ENCODE peak calls at places on chromosomes 1 and 21, in four cellular contexts. One of them, this sample, is unnamed.

GRCh38 chr1:56577859-56578663 is 1.3 kb downstream of the PLPP3 start:
- DNase-seq in 8988T: peak; percentile 26
- DNase-seq in stimulated activated CD4-positive, alpha-beta T cell treated with anti-CD3 and anti-CD28 coated beads, Interleukin-4, amount 100 ng/mL, for 48 hours: no peak
- DNase-seq in substantia nigra: no peak
- DNase-seq in this sample: peak; percentile 55

GRCh38 chr1:21537511-21537931 is 28.3 kb downstream of the ALPL start:
- DNase-seq in 8988T: no peak
- DNase-seq in stimulated activated CD4-positive, alpha-beta T cell treated with anti-CD3 and anti-CD28 coated beads, Interleukin-4, amount 100 ng/mL, for 48 hours: no peak
- DNase-seq in substantia nigra: no peak
- DNase-seq in this sample: no peak

GRCh38 chr21:28639742-28640141 is 352.9 kb downstream of the LTN1 start:
- DNase-seq in 8988T: no peak
- DNase-seq in stimulated activated CD4-positive, alpha-beta T cell treated with anti-CD3 and anti-CD28 coated beads, Interleukin-4, amount 100 ng/mL, for 48 hours: no peak
- DNase-seq in substantia nigra: no peak
- DNase-seq in this sample: no peak

GRCh38 chr1:842816-843215 is 80.9 kb upstream of the SAMD11 start:
- DNase-seq in 8988T: no peak
- DNase-seq in stimulated activated CD4-positive, alpha-beta T cell treated with anti-CD3 and anti-CD28 coated beads, Interleukin-4, amount 100 ng/mL, for 48 hours: no peak
- DNase-seq in substantia nigra: no peak
- DNase-seq in this sample: no peak

GRCh38 chr1:32232558-32233304 is 10.5 kb downstream of the EIF3I start:
- DNase-seq in 8988T: no peak
- DNase-seq in stimulated activated CD4-positive, alpha-beta T cell treated with anti-CD3 and anti-CD28 coated beads, Interleukin-4, amount 100 ng/mL, for 48 hours: no peak
- DNase-seq in substantia nigra: no peak
- DNase-seq in this sample: no peak

GRCh38 chr1:225425211-225425786 is 2.5 kb downstream of the LBR start:
- DNase-seq in 8988T: peak; percentile 52
- DNase-seq in stimulated activated CD4-positive, alpha-beta T cell treated with anti-CD3 and anti-CD28 coated beads, Interleukin-4, amount 100 ng/mL, for 48 hours: no peak
- DNase-seq in substantia nigra: no peak
- DNase-seq in this sample: no peak

GRCh38 chr1:230792691-230793462 is 45.7 kb downstream of the CAPN9 start:
- DNase-seq in 8988T: no peak
- DNase-seq in stimulated activated CD4-positive, alpha-beta T cell treated with anti-CD3 and anti-CD28 coated beads, Interleukin-4, amount 100 ng/mL, for 48 hours: no peak
- DNase-seq in substantia nigra: no peak
- DNase-seq in this sample: no peak

GRCh38 chr1:229993060-229993459 is 74.0 kb upstream of the GALNT2 start:
- DNase-seq in 8988T: no peak
- DNase-seq in stimulated activated CD4-positive, alpha-beta T cell treated with anti-CD3 and anti-CD28 coated beads, Interleukin-4, amount 100 ng/mL, for 48 hours: no peak
- DNase-seq in substantia nigra: no peak
- DNase-seq in this sample: no peak

GRCh38 chr1:117609471-117609911 is 3.6 kb downstream of the TENT5C start:
- DNase-seq in 8988T: no peak
- DNase-seq in stimulated activated CD4-positive, alpha-beta T cell treated with anti-CD3 and anti-CD28 coated beads, Interleukin-4, amount 100 ng/mL, for 48 hours: no peak
- DNase-seq in substantia nigra: no peak
- DNase-seq in this sample: no peak

GRCh38 chr21:35072960-35073359 is 23.9 kb upstream of the RUNX1 start:
- DNase-seq in 8988T: no peak
- DNase-seq in stimulated activated CD4-positive, alpha-beta T cell treated with anti-CD3 and anti-CD28 coated beads, Interleukin-4, amount 100 ng/mL, for 48 hours: no peak
- DNase-seq in substantia nigra: no peak
- DNase-seq in this sample: no peak

GRCh38 chr1:217372251-217372970 is 258.5 kb downstream of the GPATCH2 start:
- DNase-seq in 8988T: no peak
- DNase-seq in stimulated activated CD4-positive, alpha-beta T cell treated with anti-CD3 and anti-CD28 coated beads, Interleukin-4, amount 100 ng/mL, for 48 hours: no peak
- DNase-seq in substantia nigra: no peak
- DNase-seq in this sample: no peak

GRCh38 chr1:70528591-70529333 is 117.7 kb downstream of the CTH start:
- DNase-seq in 8988T: peak; percentile 8
- DNase-seq in stimulated activated CD4-positive, alpha-beta T cell treated with anti-CD3 and anti-CD28 coated beads, Interleukin-4, amount 100 ng/mL, for 48 hours: no peak
- DNase-seq in substantia nigra: no peak
- DNase-seq in this sample: no peak

GRCh38 chr1:38973659-38974437 is 17.2 kb upstream of the AKIRIN1 start:
- DNase-seq in 8988T: no peak
- DNase-seq in stimulated activated CD4-positive, alpha-beta T cell treated with anti-CD3 and anti-CD28 coated beads, Interleukin-4, amount 100 ng/mL, for 48 hours: no peak
- DNase-seq in substantia nigra: no peak
- DNase-seq in this sample: no peak

GRCh38 chr1:168824418-168824817 is 95.4 kb upstream of the DPT start:
- DNase-seq in 8988T: no peak
- DNase-seq in stimulated activated CD4-positive, alpha-beta T cell treated with anti-CD3 and anti-CD28 coated beads, Interleukin-4, amount 100 ng/mL, for 48 hours: no peak
- DNase-seq in substantia nigra: no peak
- DNase-seq in this sample: no peak

GRCh38 chr1:51303751-51304196 is 26.6 kb downstream of the TTC39A start:
- DNase-seq in 8988T: no peak
- DNase-seq in stimulated activated CD4-positive, alpha-beta T cell treated with anti-CD3 and anti-CD28 coated beads, Interleukin-4, amount 100 ng/mL, for 48 hours: peak; percentile 13
- DNase-seq in substantia nigra: no peak
- DNase-seq in this sample: no peak

GRCh38 chr1:107530543-107530942 is 389.7 kb downstream of the NTNG1 start:
- DNase-seq in 8988T: no peak
- DNase-seq in stimulated activated CD4-positive, alpha-beta T cell treated with anti-CD3 and anti-CD28 coated beads, Interleukin-4, amount 100 ng/mL, for 48 hours: no peak
- DNase-seq in substantia nigra: no peak
- DNase-seq in this sample: no peak

GRCh38 chr21:45803613-45804340 is 160.3 kb downstream of the PCBP3 start:
- DNase-seq in 8988T: no peak
- DNase-seq in stimulated activated CD4-positive, alpha-beta T cell treated with anti-CD3 and anti-CD28 coated beads, Interleukin-4, amount 100 ng/mL, for 48 hours: no peak
- DNase-seq in substantia nigra: no peak
- DNase-seq in this sample: no peak

GRCh38 chr21:34640858-34641257 is 25.9 kb upstream of the RCAN1 start:
- DNase-seq in 8988T: no peak
- DNase-seq in stimulated activated CD4-positive, alpha-beta T cell treated with anti-CD3 and anti-CD28 coated beads, Interleukin-4, amount 100 ng/mL, for 48 hours: no peak
- DNase-seq in substantia nigra: no peak
- DNase-seq in this sample: no peak

GRCh38 chr1:243924588-243925349 is 74.7 kb upstream of the AKT3 start:
- DNase-seq in 8988T: no peak
- DNase-seq in stimulated activated CD4-positive, alpha-beta T cell treated with anti-CD3 and anti-CD28 coated beads, Interleukin-4, amount 100 ng/mL, for 48 hours: no peak
- DNase-seq in substantia nigra: no peak
- DNase-seq in this sample: no peak

GRCh38 chr1:62435231-62436038 is 1.4 kb upstream of the USP1 start:
- DNase-seq in 8988T: no peak
- DNase-seq in stimulated activated CD4-positive, alpha-beta T cell treated with anti-CD3 and anti-CD28 coated beads, Interleukin-4, amount 100 ng/mL, for 48 hours: no peak
- DNase-seq in substantia nigra: no peak
- DNase-seq in this sample: no peak

GRCh38 chr1:7620196-7620595 is 150.9 kb upstream of the VAMP3 start:
- DNase-seq in 8988T: no peak
- DNase-seq in stimulated activated CD4-positive, alpha-beta T cell treated with anti-CD3 and anti-CD28 coated beads, Interleukin-4, amount 100 ng/mL, for 48 hours: no peak
- DNase-seq in substantia nigra: peak; percentile 7
- DNase-seq in this sample: no peak

GRCh38 chr1:61692155-61692783 is 32.7 kb downstream of the TM2D1 start:
- DNase-seq in 8988T: no peak
- DNase-seq in stimulated activated CD4-positive, alpha-beta T cell treated with anti-CD3 and anti-CD28 coated beads, Interleukin-4, amount 100 ng/mL, for 48 hours: no peak
- DNase-seq in substantia nigra: no peak
- DNase-seq in this sample: no peak

GRCh38 chr1:153133743-153134142 is 16.9 kb downstream of the SPRR2G start:
- DNase-seq in 8988T: no peak
- DNase-seq in stimulated activated CD4-positive, alpha-beta T cell treated with anti-CD3 and anti-CD28 coated beads, Interleukin-4, amount 100 ng/mL, for 48 hours: no peak
- DNase-seq in substantia nigra: no peak
- DNase-seq in this sample: no peak

GRCh38 chr1:192805832-192806323 is 3.0 kb upstream of the RGS2 start:
- DNase-seq in 8988T: no peak
- DNase-seq in stimulated activated CD4-positive, alpha-beta T cell treated with anti-CD3 and anti-CD28 coated beads, Interleukin-4, amount 100 ng/mL, for 48 hours: no peak
- DNase-seq in substantia nigra: no peak
- DNase-seq in this sample: no peak

GRCh38 chr1:224304767-224305166 is 25.2 kb downstream of the NVL start:
- DNase-seq in 8988T: no peak
- DNase-seq in stimulated activated CD4-positive, alpha-beta T cell treated with anti-CD3 and anti-CD28 coated beads, Interleukin-4, amount 100 ng/mL, for 48 hours: no peak
- DNase-seq in substantia nigra: no peak
- DNase-seq in this sample: no peak

GRCh38 chr1:205688171-205688570 is 7.9 kb upstream of the SLC45A3 start:
- DNase-seq in 8988T: no peak
- DNase-seq in stimulated activated CD4-positive, alpha-beta T cell treated with anti-CD3 and anti-CD28 coated beads, Interleukin-4, amount 100 ng/mL, for 48 hours: no peak
- DNase-seq in substantia nigra: no peak
- DNase-seq in this sample: no peak

GRCh38 chr1:52032785-52033131 is 852 bp downstream of the KTI12 start:
- DNase-seq in 8988T: no peak
- DNase-seq in stimulated activated CD4-positive, alpha-beta T cell treated with anti-CD3 and anti-CD28 coated beads, Interleukin-4, amount 100 ng/mL, for 48 hours: no peak
- DNase-seq in substantia nigra: no peak
- DNase-seq in this sample: no peak

GRCh38 chr1:220127076-220127475 is 33.1 kb downstream of the IARS2 start:
- DNase-seq in 8988T: no peak
- DNase-seq in stimulated activated CD4-positive, alpha-beta T cell treated with anti-CD3 and anti-CD28 coated beads, Interleukin-4, amount 100 ng/mL, for 48 hours: no peak
- DNase-seq in substantia nigra: no peak
- DNase-seq in this sample: no peak

GRCh38 chr1:186633101-186633500 is 47.1 kb downstream of the PTGS2 start:
- DNase-seq in 8988T: no peak
- DNase-seq in stimulated activated CD4-positive, alpha-beta T cell treated with anti-CD3 and anti-CD28 coated beads, Interleukin-4, amount 100 ng/mL, for 48 hours: no peak
- DNase-seq in substantia nigra: no peak
- DNase-seq in this sample: no peak

GRCh38 chr1:185998391-185998790 is 264.2 kb downstream of the HMCN1 start:
- DNase-seq in 8988T: no peak
- DNase-seq in stimulated activated CD4-positive, alpha-beta T cell treated with anti-CD3 and anti-CD28 coated beads, Interleukin-4, amount 100 ng/mL, for 48 hours: no peak
- DNase-seq in substantia nigra: no peak
- DNase-seq in this sample: no peak

GRCh38 chr21:14956826-14957225 is 108.0 kb downstream of the NRIP1 start:
- DNase-seq in 8988T: no peak
- DNase-seq in stimulated activated CD4-positive, alpha-beta T cell treated with anti-CD3 and anti-CD28 coated beads, Interleukin-4, amount 100 ng/mL, for 48 hours: no peak
- DNase-seq in substantia nigra: no peak
- DNase-seq in this sample: no peak

GRCh38 chr1:56933161-56933560 is 32.7 kb downstream of the C8B start:
- DNase-seq in 8988T: no peak
- DNase-seq in stimulated activated CD4-positive, alpha-beta T cell treated with anti-CD3 and anti-CD28 coated beads, Interleukin-4, amount 100 ng/mL, for 48 hours: no peak
- DNase-seq in substantia nigra: no peak
- DNase-seq in this sample: no peak